ENCODE peak calls at places on chromosomes 7 and 10, in ten cellular contexts. One of them, this sample, is unnamed.

GRCh38 chr10:119209050-119209735 is 1.8 kb downstream of the GRK5 start:
- DNase-seq in heart right ventricle: peak; percentile 84
- DNase-seq in left ventricle myocardium inferior: peak; percentile 75
- DNase-seq in lower lobe of right lung: peak; percentile 70
- DNase-seq in PC-3: peak; percentile 52
- DNase-seq in vagina: no peak
- DNase-seq in OCI-LY7: peak; percentile 64
- DNase-seq in BE2C: peak; percentile 77
- DNase-seq in lung: peak; percentile 44
- DNase-seq in gastrocnemius medialis: peak; percentile 42
- DNase-seq in this sample: peak; percentile 71

GRCh38 chr10:22931948-22932347 is 4.1 kb downstream of the ARMC3 start:
- DNase-seq in heart right ventricle: no peak
- DNase-seq in left ventricle myocardium inferior: no peak
- DNase-seq in lower lobe of right lung: no peak
- DNase-seq in PC-3: peak; percentile 72
- DNase-seq in vagina: no peak
- DNase-seq in OCI-LY7: no peak
- DNase-seq in BE2C: no peak
- DNase-seq in lung: no peak
- DNase-seq in gastrocnemius medialis: no peak
- DNase-seq in this sample: no peak

GRCh38 chr7:103348452-103348851 is 1.0 kb downstream of the PSMC2 start:
- DNase-seq in heart right ventricle: no peak
- DNase-seq in left ventricle myocardium inferior: no peak
- DNase-seq in lower lobe of right lung: no peak
- DNase-seq in PC-3: no peak
- DNase-seq in vagina: no peak
- DNase-seq in OCI-LY7: no peak
- DNase-seq in BE2C: no peak
- DNase-seq in lung: no peak
- DNase-seq in gastrocnemius medialis: no peak
- DNase-seq in this sample: no peak

GRCh38 chr10:6048281-6049030 is 13.7 kb downstream of the IL2RA start:
- DNase-seq in heart right ventricle: no peak
- DNase-seq in left ventricle myocardium inferior: no peak
- DNase-seq in lower lobe of right lung: no peak
- DNase-seq in PC-3: no peak
- DNase-seq in vagina: peak; percentile 40
- DNase-seq in OCI-LY7: no peak
- DNase-seq in BE2C: no peak
- DNase-seq in lung: no peak
- DNase-seq in gastrocnemius medialis: no peak
- DNase-seq in this sample: no peak

GRCh38 chr10:78402636-78403035 is 369.0 kb downstream of the RPS24 start:
- DNase-seq in heart right ventricle: no peak
- DNase-seq in left ventricle myocardium inferior: no peak
- DNase-seq in lower lobe of right lung: no peak
- DNase-seq in PC-3: no peak
- DNase-seq in vagina: no peak
- DNase-seq in OCI-LY7: no peak
- DNase-seq in BE2C: no peak
- DNase-seq in lung: no peak
- DNase-seq in gastrocnemius medialis: no peak
- DNase-seq in this sample: no peak

GRCh38 chr7:73705551-73705920 is 13.9 kb downstream of the STX1A start:
- DNase-seq in heart right ventricle: no peak
- DNase-seq in left ventricle myocardium inferior: no peak
- DNase-seq in lower lobe of right lung: no peak
- DNase-seq in PC-3: peak; percentile 62
- DNase-seq in vagina: no peak
- DNase-seq in OCI-LY7: no peak
- DNase-seq in BE2C: no peak
- DNase-seq in lung: no peak
- DNase-seq in gastrocnemius medialis: no peak
- DNase-seq in this sample: no peak

GRCh38 chr10:10782603-10783002 is 235.1 kb upstream of the CELF2 start:
- DNase-seq in heart right ventricle: no peak
- DNase-seq in left ventricle myocardium inferior: no peak
- DNase-seq in lower lobe of right lung: no peak
- DNase-seq in PC-3: peak; percentile 42
- DNase-seq in vagina: no peak
- DNase-seq in OCI-LY7: no peak
- DNase-seq in BE2C: no peak
- DNase-seq in lung: no peak
- DNase-seq in gastrocnemius medialis: no peak
- DNase-seq in this sample: no peak

GRCh38 chr7:70681847-70682350 is 450.0 kb upstream of the GALNT17 start:
- DNase-seq in heart right ventricle: no peak
- DNase-seq in left ventricle myocardium inferior: no peak
- DNase-seq in lower lobe of right lung: no peak
- DNase-seq in PC-3: no peak
- DNase-seq in vagina: no peak
- DNase-seq in OCI-LY7: peak; percentile 45
- DNase-seq in BE2C: no peak
- DNase-seq in lung: no peak
- DNase-seq in gastrocnemius medialis: no peak
- DNase-seq in this sample: no peak

GRCh38 chr7:2438181-2438580 is 34.8 kb downstream of the CHST12 start:
- DNase-seq in heart right ventricle: no peak
- DNase-seq in left ventricle myocardium inferior: peak; percentile 27
- DNase-seq in lower lobe of right lung: no peak
- DNase-seq in PC-3: no peak
- DNase-seq in vagina: no peak
- DNase-seq in OCI-LY7: no peak
- DNase-seq in BE2C: no peak
- DNase-seq in lung: no peak
- DNase-seq in gastrocnemius medialis: peak; percentile 42
- DNase-seq in this sample: no peak

GRCh38 chr7:104922187-104923009 is 91.6 kb upstream of the KMT2E start:
- DNase-seq in heart right ventricle: peak; percentile 41
- DNase-seq in left ventricle myocardium inferior: no peak
- DNase-seq in lower lobe of right lung: no peak
- DNase-seq in PC-3: no peak
- DNase-seq in vagina: no peak
- DNase-seq in OCI-LY7: no peak
- DNase-seq in BE2C: no peak
- DNase-seq in lung: no peak
- DNase-seq in gastrocnemius medialis: no peak
- DNase-seq in this sample: no peak

DNA sequence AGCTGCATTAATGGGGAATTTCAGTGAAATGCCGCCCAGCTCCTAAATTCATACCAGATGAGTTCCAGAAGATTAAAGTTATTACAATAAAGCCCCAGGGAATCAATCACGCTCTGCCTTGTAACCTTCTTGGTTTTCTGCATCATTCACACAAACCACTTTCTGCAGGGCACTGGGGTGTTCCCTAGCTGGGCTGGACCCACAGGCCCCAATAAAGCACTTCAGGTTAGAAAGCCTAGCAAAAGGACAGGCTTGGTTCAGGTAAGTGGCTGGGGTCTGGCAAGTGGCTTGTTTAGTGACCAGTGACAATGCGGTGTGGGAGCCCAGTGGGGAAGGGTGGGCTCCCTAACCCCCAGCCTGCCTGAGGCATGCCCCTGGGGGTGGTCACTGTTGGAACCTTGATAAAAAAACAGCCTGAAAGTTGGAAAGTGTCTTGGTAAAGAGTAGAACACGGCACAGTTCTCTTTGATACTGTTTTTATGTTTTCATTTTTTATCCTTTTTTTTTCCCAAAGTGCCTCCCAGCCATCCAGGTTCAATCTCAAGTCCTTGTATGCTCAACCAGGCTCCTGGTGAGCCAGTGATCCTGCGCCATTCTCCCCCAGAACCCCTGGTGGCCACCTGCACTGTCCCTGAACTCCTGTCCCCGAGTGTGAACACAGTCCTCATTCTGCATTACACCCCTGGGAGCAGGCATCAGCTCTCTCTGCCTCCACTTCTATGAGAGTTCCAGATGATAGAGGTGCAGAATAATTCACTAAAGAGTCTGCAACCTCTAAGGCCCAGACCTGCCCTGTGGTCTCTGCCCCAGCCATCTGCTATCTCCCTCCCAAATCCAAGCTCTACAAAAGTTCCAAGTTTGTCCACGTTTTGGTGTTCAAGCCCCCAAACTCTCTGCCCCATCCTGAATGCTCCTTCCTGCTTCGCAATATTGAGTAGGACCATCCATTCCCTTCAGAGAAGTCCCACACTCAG is 14.9 kb upstream of the CXCL12 start:
- DNase-seq in heart right ventricle: no peak
- DNase-seq in left ventricle myocardium inferior: no peak
- DNase-seq in lower lobe of right lung: no peak
- DNase-seq in PC-3: no peak
- DNase-seq in vagina: peak; percentile 81
- DNase-seq in OCI-LY7: no peak
- DNase-seq in BE2C: no peak
- DNase-seq in lung: no peak
- DNase-seq in gastrocnemius medialis: no peak
- DNase-seq in this sample: no peak
- H3K4me3 ChIP-seq in heart right ventricle: no peak overlapping the region
- H3K4me3 ChIP-seq in left ventricle myocardium inferior: no peak overlapping the region
- H3K4me3 ChIP-seq in lower lobe of right lung: no peak overlapping the region
- H3K4me3 ChIP-seq in PC-3: no peak overlapping the region
- H3K4me3 ChIP-seq in vagina: no peak overlapping the region
- H3K4me3 ChIP-seq in OCI-LY7: no peak overlapping the region
- H3K4me3 ChIP-seq in BE2C: no peak overlapping the region
- H3K4me3 ChIP-seq in lung: no peak overlapping the region
- H3K4me3 ChIP-seq in gastrocnemius medialis: no peak overlapping the region
- H3K4me3 ChIP-seq in this sample: no peak overlapping the region

DNA sequence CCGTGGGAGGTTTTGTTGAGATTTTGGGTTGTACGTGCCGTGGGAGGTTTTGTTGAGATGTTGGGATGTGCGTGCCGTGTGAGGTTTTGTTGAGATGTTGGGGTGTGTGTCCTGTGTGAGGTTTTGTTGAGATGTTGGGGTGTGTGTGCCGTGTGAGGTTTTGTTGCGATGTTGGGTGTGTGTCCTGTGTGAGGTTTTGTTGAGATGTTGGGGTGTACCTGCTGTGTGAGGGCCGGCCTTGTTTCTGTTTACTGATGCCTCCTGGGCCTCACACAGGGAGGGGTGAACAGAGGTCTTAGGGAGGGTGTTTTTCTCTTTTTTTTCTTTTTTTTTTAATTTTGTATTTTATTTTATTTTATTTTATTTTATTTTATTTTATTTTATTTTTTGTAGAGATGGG is 36.7 kb downstream of the INPP5A start:
- DNase-seq in heart right ventricle: no peak
- DNase-seq in left ventricle myocardium inferior: no peak
- DNase-seq in lower lobe of right lung: no peak
- DNase-seq in PC-3: no peak
- DNase-seq in vagina: no peak
- DNase-seq in OCI-LY7: no peak
- DNase-seq in BE2C: no peak
- DNase-seq in lung: no peak
- DNase-seq in gastrocnemius medialis: no peak
- DNase-seq in this sample: no peak
- H3K4me1 ChIP-seq in heart right ventricle: peaks cover 68% of the 10 kb centered on the region
- H3K4me1 ChIP-seq in left ventricle myocardium inferior: peaks cover 82% of the 10 kb centered on the region
- H3K4me1 ChIP-seq in lower lobe of right lung: peaks cover 65% of the 10 kb centered on the region
- H3K4me1 ChIP-seq in PC-3: peaks cover 55% of the 10 kb centered on the region
- H3K4me1 ChIP-seq in vagina: peaks cover 78% of the 10 kb centered on the region
- H3K4me1 ChIP-seq in OCI-LY7: peaks cover 30% of the 10 kb centered on the region
- H3K4me1 ChIP-seq in BE2C: peaks cover 8% of the 10 kb centered on the region
- H3K4me1 ChIP-seq in lung: peaks cover 41% of the 10 kb centered on the region
- H3K4me1 ChIP-seq in gastrocnemius medialis: peaks cover 60% of the 10 kb centered on the region
- H3K4me1 ChIP-seq in this sample: peaks cover 49% of the 10 kb centered on the region

DNA sequence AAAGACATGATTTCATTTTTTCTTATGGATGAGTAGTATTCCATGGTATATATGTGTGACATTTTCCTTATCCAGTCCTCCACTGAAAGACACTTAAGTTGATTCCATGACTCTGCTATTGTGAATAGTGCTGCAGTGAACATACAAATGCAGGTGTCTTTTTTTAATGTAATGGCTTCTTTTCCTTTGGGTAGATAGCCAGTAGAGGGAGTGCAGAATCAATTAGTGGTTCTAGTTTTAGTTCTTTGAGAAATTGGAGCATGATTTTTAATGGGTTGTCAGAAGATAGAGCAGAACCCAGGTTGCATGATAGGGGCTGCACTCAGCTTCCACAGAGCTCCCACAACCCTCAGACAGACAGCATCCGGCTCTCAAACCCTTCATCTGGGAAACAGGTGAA is 152.9 kb upstream of the PLXDC2 start:
- DNase-seq in heart right ventricle: no peak
- DNase-seq in left ventricle myocardium inferior: no peak
- DNase-seq in lower lobe of right lung: no peak
- DNase-seq in PC-3: no peak
- DNase-seq in vagina: no peak
- DNase-seq in OCI-LY7: no peak
- DNase-seq in BE2C: no peak
- DNase-seq in lung: no peak
- DNase-seq in gastrocnemius medialis: no peak
- DNase-seq in this sample: no peak
- TF ChIP-seq CTCF in heart right ventricle: no peak
- TF ChIP-seq CTCF in left ventricle myocardium inferior: no peak
- TF ChIP-seq CTCF in lower lobe of right lung: no peak
- TF ChIP-seq CTCF in PC-3: no peak
- TF ChIP-seq CTCF in vagina: no peak
- TF ChIP-seq CTCF in OCI-LY7: no peak
- TF ChIP-seq CTCF in BE2C: no peak
- TF ChIP-seq CTCF in lung: no peak
- TF ChIP-seq CTCF in gastrocnemius medialis: no peak
- TF ChIP-seq CTCF in this sample: no peak

DNA sequence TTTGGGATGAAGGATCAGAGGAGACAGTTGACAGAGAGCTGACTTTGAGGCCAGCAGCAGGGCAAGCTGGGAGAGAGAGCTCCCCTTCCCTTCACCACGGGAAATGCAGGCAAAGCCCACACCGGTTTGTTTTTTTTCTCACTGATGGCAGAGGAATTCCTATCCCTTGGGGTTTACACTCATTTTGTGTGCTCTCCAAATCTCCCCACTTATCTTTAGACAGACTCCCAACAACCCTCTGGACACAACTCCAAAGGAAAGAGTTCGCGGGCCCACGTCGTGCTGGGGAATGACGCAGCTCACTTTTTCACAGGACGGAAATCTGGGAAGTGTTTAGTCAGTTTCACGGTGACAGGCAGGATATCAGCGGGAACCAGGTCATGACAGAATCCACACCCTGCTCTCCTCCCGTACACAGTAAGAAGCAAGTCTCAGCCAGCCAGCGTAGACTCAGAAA is 68.3 kb upstream of the FAM171A1 start:
- DNase-seq in heart right ventricle: peak; percentile 81
- DNase-seq in left ventricle myocardium inferior: peak; percentile 55
- DNase-seq in lower lobe of right lung: no peak
- DNase-seq in PC-3: no peak
- DNase-seq in vagina: no peak
- DNase-seq in OCI-LY7: no peak
- DNase-seq in BE2C: no peak
- DNase-seq in lung: no peak
- DNase-seq in gastrocnemius medialis: no peak
- DNase-seq in this sample: no peak
- H3K4me3 ChIP-seq in heart right ventricle: peak overlapping the region; percentile 42
- H3K4me3 ChIP-seq in left ventricle myocardium inferior: peak overlapping the region; percentile 53
- H3K4me3 ChIP-seq in lower lobe of right lung: peak overlapping the region; percentile 27
- H3K4me3 ChIP-seq in PC-3: no peak overlapping the region
- H3K4me3 ChIP-seq in vagina: peak overlapping the region; percentile 32
- H3K4me3 ChIP-seq in OCI-LY7: no peak overlapping the region
- H3K4me3 ChIP-seq in BE2C: peak overlapping the region; percentile 45
- H3K4me3 ChIP-seq in lung: no peak overlapping the region
- H3K4me3 ChIP-seq in gastrocnemius medialis: peak overlapping the region; percentile 36
- H3K4me3 ChIP-seq in this sample: peak overlapping the region; percentile 49

GRCh38 chr10:3780056-3780765 is 4.8 kb downstream of the KLF6 start:
- DNase-seq in heart right ventricle: no peak
- DNase-seq in left ventricle myocardium inferior: no peak
- DNase-seq in lower lobe of right lung: no peak
- DNase-seq in PC-3: peak; percentile 61
- DNase-seq in vagina: no peak
- DNase-seq in OCI-LY7: no peak
- DNase-seq in BE2C: no peak
- DNase-seq in lung: no peak
- DNase-seq in gastrocnemius medialis: peak; percentile 52
- DNase-seq in this sample: peak; percentile 67
- H3K4me1 ChIP-seq in heart right ventricle: peaks cover 70% of the 10 kb centered on the region
- H3K4me1 ChIP-seq in left ventricle myocardium inferior: peaks cover 93% of the 10 kb centered on the region
- H3K4me1 ChIP-seq in lower lobe of right lung: peaks cover 71% of the 10 kb centered on the region
- H3K4me1 ChIP-seq in PC-3: peaks cover 60% of the 10 kb centered on the region
- H3K4me1 ChIP-seq in vagina: peaks cover 66% of the 10 kb centered on the region
- H3K4me1 ChIP-seq in OCI-LY7: peaks cover 17% of the 10 kb centered on the region
- H3K4me1 ChIP-seq in BE2C: peaks cover 5% of the 10 kb centered on the region
- H3K4me1 ChIP-seq in lung: peaks cover 16% of the 10 kb centered on the region
- H3K4me1 ChIP-seq in gastrocnemius medialis: peaks cover 62% of the 10 kb centered on the region
- H3K4me1 ChIP-seq in this sample: peaks cover 60% of the 10 kb centered on the region

This sample was measured in psoas muscle.